ENCODE peak calls at places on chromosomes 6 and 20, in five cellular contexts. R, N, O, E and S are unnamed samples.
A peak's percentile ranks its signal among the peaks of the same experiment; 100 is the strongest.

GRCh38 chr6:129183681-129184216 is 300.8 kb downstream of the LAMA2 start:
- DNase-seq in R (peak; percentile 50), N (no peak), O (no peak), E (no peak), S (no peak)

GRCh38 chr6:160534050-160534696 is 129.9 kb downstream of the LPA start:
- DNase-seq in R (peak; percentile 65), N (peak; percentile 31), O (peak; percentile 60), E (peak; percentile 79), S (peak; percentile 49)

GRCh38 chr6:96153775-96154174 is 138.0 kb downstream of the FUT9 start:
- DNase-seq in R (no peak), N (no peak), O (no peak), E (no peak), S (no peak)

GRCh38 chr6:119463081-119463626 is 113.6 kb upstream of the MAN1A1 start:
- DNase-seq in R (no peak), N (no peak), O (no peak), E (no peak), S (no peak)

GRCh38 chr6:53805725-53806124 is 10.9 kb downstream of the LRRC1 start:
- DNase-seq in R (no peak), N (no peak), O (no peak), E (no peak), S (no peak)

GRCh38 chr6:130070747-130071146 is 52.4 kb downstream of the L3MBTL3 start:
- DNase-seq in R (no peak), N (no peak), O (no peak), E (no peak), S (no peak)

GRCh38 chr20:37240337-37241055 is 21.1 kb downstream of the GHRH start:
- DNase-seq in R (no peak), N (no peak), O (no peak), E (no peak), S (no peak)

GRCh38 chr6:53754330-53754729 is 40.5 kb upstream of the LRRC1 start:
- DNase-seq in R (no peak), N (no peak), O (no peak), E (no peak), S (peak; percentile 46)

GRCh38 chr6:116779569-116780164 is 14.1 kb upstream of the FAM162B start:
- DNase-seq in R (peak; percentile 58), N (no peak), O (no peak), E (no peak), S (no peak)

DNA sequence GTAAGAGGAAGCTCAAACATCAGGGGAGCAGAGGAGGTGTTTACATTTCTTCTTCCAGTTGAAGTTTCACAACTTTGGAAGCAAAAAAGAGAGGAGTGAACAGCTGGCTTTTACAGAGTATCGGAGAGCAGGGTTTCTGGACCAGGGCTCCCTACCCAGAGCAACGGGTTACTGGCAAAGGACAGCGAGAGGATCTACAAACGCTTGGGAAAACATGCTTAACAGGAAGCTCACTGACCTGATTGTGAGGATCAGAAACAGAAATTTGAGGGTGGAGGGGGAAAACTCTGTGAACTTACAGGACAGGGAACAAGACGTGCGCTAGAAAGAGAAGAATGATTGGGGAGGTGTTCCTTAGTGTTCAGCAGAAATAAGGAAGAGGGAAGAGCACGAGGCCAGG is 85.7 kb upstream of the TAB2 start:
- DNase-seq in R (peak; percentile 59), N (no peak), O (no peak), E (no peak), S (no peak)
- H3K4me1 ChIP-seq in R (peaks cover 13% of the 10 kb centered on the region), N (peaks cover 2% of the 10 kb centered on the region), O (no peaks in the 10 kb centered on the region), E (peaks cover 12% of the 10 kb centered on the region), S (no peaks in the 10 kb centered on the region)

DNA sequence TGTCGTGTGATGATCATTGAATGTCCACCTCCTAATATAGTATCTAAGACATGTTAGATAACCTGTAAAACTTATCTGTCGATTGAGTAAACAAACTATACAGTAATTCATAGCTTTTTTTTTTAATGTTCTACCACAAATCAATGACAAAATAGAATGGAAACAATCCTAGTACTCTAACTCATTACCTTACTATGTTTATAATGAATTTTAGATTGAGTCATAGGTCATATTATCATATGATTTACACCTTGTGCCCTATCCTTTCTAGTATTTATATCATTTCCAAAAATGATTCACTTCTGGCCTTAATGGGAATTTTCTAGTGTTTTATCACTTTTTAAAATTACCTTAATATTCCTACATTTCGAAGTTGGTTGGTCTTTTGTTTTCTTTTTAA is 6.2 kb downstream of the VTA1 start:
- DNase-seq in R (no peak), N (no peak), O (no peak), E (no peak), S (no peak)
- H3K27ac ChIP-seq in R (no peak overlapping the region), N (no peak overlapping the region), O (no peak overlapping the region), E (no peak overlapping the region), S (no peak overlapping the region)

GRCh38 chr20:62710221-62710885 is 1.7 kb downstream of the NTSR1 start:
- DNase-seq in R (no peak), N (no peak), O (no peak), E (no peak), S (no peak)
- H3K4me3 ChIP-seq in R (no peak overlapping the region), N (no peak overlapping the region), O (no peak overlapping the region), E (no peak overlapping the region), S (no peak overlapping the region)

DNA sequence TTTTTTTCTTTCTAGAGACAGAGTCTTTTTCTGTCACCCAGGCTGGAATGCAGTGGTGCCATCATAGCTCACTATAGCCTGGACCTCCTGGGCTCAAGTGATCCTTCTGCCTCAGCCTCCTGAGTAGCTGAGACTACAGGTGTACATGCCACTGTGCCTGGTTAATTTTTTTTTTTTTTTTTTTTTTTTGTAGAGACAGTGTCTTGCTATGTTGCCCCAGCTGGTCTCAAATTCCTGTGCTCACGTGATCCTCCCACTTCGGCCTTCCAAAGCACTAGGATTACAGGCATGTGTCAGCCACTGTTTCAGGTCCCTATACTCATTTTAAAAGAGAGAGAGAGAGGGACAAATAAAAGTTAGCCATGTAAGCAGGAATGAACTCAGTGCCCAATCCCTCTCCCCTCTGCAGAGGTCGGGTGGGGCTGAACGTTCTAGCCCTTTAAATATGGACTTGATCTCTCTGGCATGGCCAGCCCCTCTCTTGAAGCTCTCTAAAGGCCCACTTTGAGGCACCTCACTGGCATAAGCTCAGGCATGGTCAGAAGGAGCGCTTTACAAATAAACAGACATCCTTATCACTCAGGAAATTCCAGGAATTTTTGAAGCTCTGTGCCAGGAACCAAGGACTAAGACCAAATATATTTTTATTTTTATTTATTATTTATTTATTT is 9.0 kb upstream of the SERPINB1 start:
- DNase-seq in R (peak; percentile 86), N (no peak), O (no peak), E (no peak), S (peak; percentile 69)
- H3K4me1 ChIP-seq in R (peaks cover 10% of the 10 kb centered on the region), N (peaks cover 44% of the 10 kb centered on the region), O (no peaks in the 10 kb centered on the region), E (peaks cover 31% of the 10 kb centered on the region), S (peaks cover 7% of the 10 kb centered on the region)

GRCh38 chr6:18210707-18211106 is 53.6 kb downstream of the DEK start:
- DNase-seq in R (no peak), N (no peak), O (no peak), E (no peak), S (no peak)
- H3K27ac ChIP-seq in R (no peak overlapping the region), N (no peak overlapping the region), O (no peak overlapping the region), E (no peak overlapping the region), S (no peak overlapping the region)

DNA sequence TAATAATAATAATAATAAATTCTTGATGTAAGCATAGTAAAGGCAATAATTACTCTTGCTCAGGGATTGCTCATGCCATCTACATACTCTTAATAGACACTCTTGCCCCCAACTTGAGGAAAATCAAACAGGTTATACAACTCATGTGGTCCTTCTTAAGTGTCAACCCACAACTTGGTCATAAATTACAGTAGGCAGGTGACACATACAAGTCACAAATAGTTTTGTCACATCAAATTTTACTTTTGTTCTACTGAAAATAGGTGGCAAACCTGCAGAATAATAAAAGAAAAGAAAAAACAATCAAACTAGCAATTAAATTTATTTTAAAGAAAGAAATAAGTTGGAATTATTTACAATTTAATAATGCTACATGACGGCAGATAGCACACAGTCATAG is 1.6 kb downstream of the ME1 start:
- DNase-seq in R (no peak), N (no peak), O (no peak), E (no peak), S (no peak)
- H3K4me3 ChIP-seq in R (no peak overlapping the region), N (peak overlapping the region; percentile 72), O (no peak overlapping the region), E (no peak overlapping the region), S (no peak overlapping the region)

GRCh38 chr20:32478576-32478975 is 106.6 kb downstream of the NOL4L start:
- DNase-seq in R (no peak), N (no peak), O (no peak), E (peak; percentile 34), S (no peak)
- H3K4me1 ChIP-seq in R (peaks cover 56% of the 10 kb centered on the region), N (peaks cover 72% of the 10 kb centered on the region), O (peaks cover 10% of the 10 kb centered on the region), E (peaks cover 67% of the 10 kb centered on the region), S (peaks cover 6% of the 10 kb centered on the region)

GRCh38 chr6:72863106-72863505 is 241.2 kb downstream of the KCNQ5 start:
- DNase-seq in R (no peak), N (no peak), O (no peak), E (no peak), S (no peak)
- H3K27ac ChIP-seq in R (peak overlapping the region; percentile 25), N (no peak overlapping the region), O (no peak overlapping the region), E (no peak overlapping the region), S (no peak overlapping the region)

GRCh38 chr20:61361501-61361900 is 109.4 kb downstream of the CDH4 start:
- DNase-seq in R (no peak), N (no peak), O (no peak), E (no peak), S (no peak)

GRCh38 chr20:61359254-61359653 is 107.2 kb downstream of the CDH4 start:
- DNase-seq in R (no peak), N (no peak), O (no peak), E (no peak), S (no peak)

GRCh38 chr20:61360296-61360695 is 108.2 kb downstream of the CDH4 start:
- DNase-seq in R (no peak), N (no peak), O (no peak), E (no peak), S (no peak)

GRCh38 chr20:61360940-61361339 is 108.9 kb downstream of the CDH4 start:
- DNase-seq in R (no peak), N (no peak), O (no peak), E (no peak), S (no peak)

DNA sequence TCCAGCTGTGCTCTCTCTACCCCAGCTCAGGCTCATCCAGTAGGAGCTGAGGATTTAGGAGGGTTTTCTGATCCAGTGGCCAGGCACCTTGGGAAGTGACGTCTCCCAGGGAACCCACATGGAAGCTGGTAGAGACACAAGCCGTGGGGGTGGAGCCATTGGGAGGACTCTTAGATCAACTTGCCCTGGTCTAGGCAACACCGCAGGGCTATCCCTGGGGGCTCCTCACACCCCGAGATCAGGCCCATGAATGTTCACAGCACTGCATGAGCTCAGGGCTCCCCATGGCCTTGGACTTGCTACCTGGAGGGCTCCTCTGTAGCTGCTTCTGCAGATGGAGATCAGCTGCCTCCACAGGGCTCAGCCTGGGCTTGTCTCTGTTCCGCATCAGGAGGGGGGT is 112.1 kb downstream of the CDH4 start:
- DNase-seq in R (no peak), N (no peak), O (no peak), E (no peak), S (no peak)
- H3K4me3 ChIP-seq in R (no peak overlapping the region), N (no peak overlapping the region), O (no peak overlapping the region), E (no peak overlapping the region), S (no peak overlapping the region)